ENCODE peak calls at places on chromosomes 11 and 22, in nine cellular contexts. S, I, Z, J, U, A, M, G and C are unnamed samples.
A peak's percentile ranks its signal among the peaks of the same experiment; 100 is the strongest.

GRCh38 chr22:29799217-29799680 is 32.1 kb downstream of the UQCR10 start:
- DNase-seq in U (peak; percentile 78), I (peak; percentile 95), S (peak; percentile 87), G (no peak), A (peak; percentile 95), Z (no peak), J (peak; percentile 92), M (peak; percentile 96), C (no peak)

GRCh38 chr22:38202437-38203089 is 769 bp downstream of the MAFF start:
- DNase-seq in J (peak; percentile 96), Z (peak; percentile 79), I (peak; percentile 92), G (peak; percentile 72), S (peak; percentile 60), M (no peak), U (peak; percentile 93), A (peak; percentile 81), C (peak; percentile 47)

GRCh38 chr11:27317751-27318150 is 45.3 kb downstream of the CCDC34 start:
- DNase-seq in U (no peak), J (no peak), S (peak; percentile 54), M (no peak), I (no peak), G (no peak), A (no peak), Z (peak; percentile 63), C (no peak)

GRCh38 chr22:41052661-41053490 is 39.5 kb upstream of the EP300 start:
- DNase-seq in G (no peak), S (no peak), I (no peak), U (no peak), M (no peak), A (no peak), Z (no peak), J (no peak), C (no peak)

GRCh38 chr11:19160839-19161238 is 40.9 kb downstream of the CSRP3 start:
- DNase-seq in J (no peak), S (peak; percentile 13), G (no peak), I (no peak), M (no peak), A (no peak), U (no peak), Z (no peak), C (no peak)

GRCh38 chr11:27552356-27552755 is 45.8 kb upstream of the LIN7C start:
- DNase-seq in M (no peak), J (no peak), Z (no peak), S (no peak), U (no peak), A (no peak), G (no peak), I (no peak), C (no peak)

GRCh38 chr11:34567733-34568132 is 53.2 kb upstream of the EHF start:
- DNase-seq in Z (no peak), G (no peak), J (no peak), S (no peak), U (no peak), A (no peak), M (peak; percentile 88), I (no peak), C (no peak)

GRCh38 chr11:1369371-1370005 is 20.2 kb upstream of the BRSK2 start:
- DNase-seq in J (no peak), U (no peak), S (no peak), A (no peak), G (no peak), Z (no peak), I (no peak), M (no peak), C (no peak)

GRCh38 chr11:117657801-117658200 is 139.2 kb downstream of the DSCAML1 start:
- DNase-seq in U (no peak), Z (no peak), A (no peak), I (no peak), S (no peak), J (no peak), M (no peak), G (no peak), C (no peak)

GRCh38 chr11:116925050-116925449 is 87.6 kb upstream of the APOA1 start:
- DNase-seq in M (no peak), U (no peak), A (no peak), J (no peak), I (no peak), S (no peak), Z (no peak), G (peak; percentile 20), C (peak; percentile 12)

GRCh38 chr11:13287026-13287425 is 9.4 kb downstream of the BMAL1 start:
- DNase-seq in Z (no peak), U (no peak), S (no peak), J (no peak), A (no peak), G (no peak), M (no peak), I (no peak), C (no peak)

GRCh38 chr22:40676644-40677043 is 2.6 kb upstream of the MCHR1 start:
- DNase-seq in I (no peak), J (no peak), A (no peak), U (no peak), S (no peak), G (no peak), Z (no peak), M (no peak), C (no peak)

GRCh38 chr22:20779813-20780148 is 5.9 kb downstream of the SERPIND1 start:
- DNase-seq in U (no peak), M (no peak), I (no peak), S (no peak), Z (no peak), G (no peak), J (no peak), A (no peak), C (no peak)

GRCh38 chr22:45441158-45441557 is 27.7 kb downstream of the RIBC2 start:
- DNase-seq in U (peak; percentile 82), A (peak; percentile 45), G (peak; percentile 77), M (no peak), Z (peak; percentile 86), S (peak; percentile 57), I (peak; percentile 73), J (peak; percentile 81), C (no peak)

GRCh38 chr22:39997939-39998726 is 3.4 kb downstream of the FAM83F start:
- DNase-seq in J (no peak), U (peak; percentile 91), M (no peak), G (peak; percentile 84), I (no peak), A (no peak), Z (peak; percentile 83), S (peak; percentile 23), C (no peak)

GRCh38 chr22:39956932-39957664 is 3.1 kb upstream of the TMA7B start:
- DNase-seq in U (no peak), G (no peak), S (no peak), I (no peak), A (no peak), Z (no peak), J (no peak), M (no peak), C (no peak)

GRCh38 chr22:46587492-46588278 is 32.5 kb upstream of the GRAMD4 start:
- DNase-seq in Z (peak; percentile 45), J (no peak), I (peak; percentile 65), G (no peak), S (no peak), A (no peak), U (no peak), M (no peak), C (no peak)
- H3K4me3 ChIP-seq in Z (no peak overlapping the region), J (no peak overlapping the region), I (no peak overlapping the region), G (no peak overlapping the region), S (no peak overlapping the region), A (no peak overlapping the region), U (no peak overlapping the region), M (no peak overlapping the region), C (no peak overlapping the region)

GRCh38 chr11:118688851-118689502 is 9.5 kb upstream of the TREH start:
- DNase-seq in M (no peak), U (no peak), G (no peak), A (no peak), J (no peak), S (no peak), Z (no peak), I (no peak), C (no peak)
- H3K27ac ChIP-seq in M (peak overlapping the region; percentile 70), U (no peak overlapping the region), G (no peak overlapping the region), A (no peak overlapping the region), J (peak overlapping the region; percentile 72), S (peak overlapping the region; percentile 91), Z (no peak overlapping the region), I (no peak overlapping the region), C (no peak overlapping the region)

GRCh38 chr11:10457901-10458300 is 2.8 kb downstream of the AMPD3 start:
- DNase-seq in U (no peak), A (no peak), I (no peak), M (peak; percentile 75), S (no peak), G (no peak), J (no peak), Z (peak; percentile 19), C (no peak)
- H3K4me3 ChIP-seq in U (no peak overlapping the region), A (no peak overlapping the region), I (no peak overlapping the region), M (no peak overlapping the region), S (no peak overlapping the region), G (no peak overlapping the region), J (no peak overlapping the region), Z (no peak overlapping the region), C (peak overlapping the region; percentile 21)

GRCh38 chr11:55956521-55956920 is 13.2 kb downstream of the OR10AG1 start:
- DNase-seq in A (no peak), M (no peak), G (no peak), S (no peak), U (no peak), I (no peak), J (no peak), Z (no peak), C (no peak)
- H3K27ac ChIP-seq in A (no peak overlapping the region), M (no peak overlapping the region), G (no peak overlapping the region), S (no peak overlapping the region), U (no peak overlapping the region), I (no peak overlapping the region), J (no peak overlapping the region), Z (no peak overlapping the region), C (no peak overlapping the region)

GRCh38 chr11:126339866-126340434 is 15.5 kb upstream of the ST3GAL4 start:
- DNase-seq in U (peak; percentile 62), G (no peak), I (peak; percentile 71), Z (no peak), M (no peak), S (peak; percentile 64), J (peak; percentile 77), A (peak; percentile 85), C (no peak)
- H3K4me3 ChIP-seq in U (no peak overlapping the region), G (no peak overlapping the region), I (no peak overlapping the region), Z (no peak overlapping the region), M (no peak overlapping the region), S (no peak overlapping the region), J (no peak overlapping the region), A (no peak overlapping the region), C (no peak overlapping the region)

GRCh38 chr11:114163231-114163631 is 103.7 kb downstream of the ZBTB16 start:
- DNase-seq in M (no peak), J (peak; percentile 83), S (no peak), Z (no peak), G (no peak), U (peak; percentile 53), I (no peak), A (no peak), C (no peak)
- H3K27ac ChIP-seq in M (peak overlapping the region; percentile 98), J (peak overlapping the region; percentile 92), S (peak overlapping the region; percentile 77), Z (no peak overlapping the region), G (no peak overlapping the region), U (peak overlapping the region; percentile 99), I (peak overlapping the region; percentile 98), A (peak overlapping the region; percentile 99), C (no peak overlapping the region)

DNA sequence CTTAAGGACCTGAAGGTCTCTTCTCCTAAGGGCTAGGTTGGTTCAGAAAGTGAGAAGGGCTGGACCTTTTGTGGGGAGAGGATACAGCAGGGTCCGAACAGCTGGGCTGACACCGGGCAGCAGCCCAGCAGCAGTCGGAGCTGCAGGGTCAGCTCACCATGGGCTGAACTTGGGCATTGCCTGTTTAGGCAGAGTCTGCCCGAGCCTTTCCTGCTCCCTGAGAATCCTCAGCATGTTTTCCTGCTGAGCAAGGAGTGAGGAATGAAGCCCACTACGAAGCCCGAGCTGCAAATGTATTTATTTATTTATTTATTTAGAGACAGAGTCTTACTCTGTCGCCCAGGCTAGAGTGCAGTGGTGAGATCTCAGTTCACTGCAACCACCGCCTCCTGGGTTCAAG is 83.9 kb downstream of the PTPRJ start:
- DNase-seq in A (no peak), G (no peak), J (no peak), I (no peak), M (no peak), S (no peak), Z (no peak), U (no peak), C (no peak)
- H3K4me3 ChIP-seq in A (no peak overlapping the region), G (no peak overlapping the region), J (no peak overlapping the region), I (no peak overlapping the region), M (no peak overlapping the region), S (no peak overlapping the region), Z (no peak overlapping the region), U (no peak overlapping the region), C (no peak overlapping the region)